ENCODE peak calls at places on chromosome 18, in eight cellular contexts. One of them, this sample, is unnamed.

GRCh38 chr18:69622961-69623360 is 222.3 kb downstream of the DOK6 start:
- DNase-seq in naive thymus-derived CD4-positive, alpha-beta T cell: no peak
- DNase-seq in foreskin keratinocyte: no peak
- DNase-seq in esophagus squamous epithelium: no peak
- DNase-seq in K562: no peak
- DNase-seq in ovary: no peak
- DNase-seq in cardiac muscle cell: no peak
- DNase-seq in GM23248: no peak
- DNase-seq in this sample: no peak

GRCh38 chr18:35580748-35581534 is 599 bp upstream of the GALNT1 start:
- DNase-seq in naive thymus-derived CD4-positive, alpha-beta T cell: peak; percentile 63
- DNase-seq in foreskin keratinocyte: peak; percentile 38
- DNase-seq in esophagus squamous epithelium: peak; percentile 4
- DNase-seq in K562: peak; percentile 59
- DNase-seq in ovary: peak; percentile 55
- DNase-seq in cardiac muscle cell: peak; percentile 68
- DNase-seq in GM23248: peak; percentile 82
- DNase-seq in this sample: peak; percentile 27

GRCh38 chr18:50057009-50057408 is 137.9 kb downstream of the MYO5B start:
- DNase-seq in naive thymus-derived CD4-positive, alpha-beta T cell: no peak
- DNase-seq in foreskin keratinocyte: no peak
- DNase-seq in esophagus squamous epithelium: no peak
- DNase-seq in K562: peak; percentile 6
- DNase-seq in ovary: no peak
- DNase-seq in cardiac muscle cell: no peak
- DNase-seq in GM23248: no peak
- DNase-seq in this sample: no peak

GRCh38 chr18:24402209-24402785 is 4.7 kb upstream of the OSBPL1A start:
- DNase-seq in naive thymus-derived CD4-positive, alpha-beta T cell: no peak
- DNase-seq in foreskin keratinocyte: no peak
- DNase-seq in esophagus squamous epithelium: no peak
- DNase-seq in K562: no peak
- DNase-seq in ovary: no peak
- DNase-seq in cardiac muscle cell: no peak
- DNase-seq in GM23248: no peak
- DNase-seq in this sample: no peak

GRCh38 chr18:13217466-13217961 is 1.0 kb upstream of the LDLRAD4 start:
- DNase-seq in naive thymus-derived CD4-positive, alpha-beta T cell: peak; percentile 62
- DNase-seq in foreskin keratinocyte: no peak
- DNase-seq in esophagus squamous epithelium: no peak
- DNase-seq in K562: peak; percentile 27
- DNase-seq in ovary: peak; percentile 51
- DNase-seq in cardiac muscle cell: peak; percentile 43
- DNase-seq in GM23248: peak; percentile 34
- DNase-seq in this sample: no peak

GRCh38 chr18:56986829-56987228 is 160.1 kb upstream of the BOD1L2 start:
- DNase-seq in naive thymus-derived CD4-positive, alpha-beta T cell: no peak
- DNase-seq in foreskin keratinocyte: no peak
- DNase-seq in esophagus squamous epithelium: no peak
- DNase-seq in K562: no peak
- DNase-seq in ovary: no peak
- DNase-seq in cardiac muscle cell: no peak
- DNase-seq in GM23248: no peak
- DNase-seq in this sample: peak; percentile 93

GRCh38 chr18:62979172-62979571 is 263.8 kb downstream of the PHLPP1 start:
- DNase-seq in naive thymus-derived CD4-positive, alpha-beta T cell: no peak
- DNase-seq in foreskin keratinocyte: no peak
- DNase-seq in esophagus squamous epithelium: no peak
- DNase-seq in K562: no peak
- DNase-seq in ovary: peak; percentile 56
- DNase-seq in cardiac muscle cell: peak; percentile 87
- DNase-seq in GM23248: peak; percentile 78
- DNase-seq in this sample: no peak

GRCh38 chr18:70420151-70420898 is 131.5 kb downstream of the SOCS6 start:
- DNase-seq in naive thymus-derived CD4-positive, alpha-beta T cell: no peak
- DNase-seq in foreskin keratinocyte: peak; percentile 34
- DNase-seq in esophagus squamous epithelium: no peak
- DNase-seq in K562: no peak
- DNase-seq in ovary: no peak
- DNase-seq in cardiac muscle cell: peak; percentile 93
- DNase-seq in GM23248: peak; percentile 84
- DNase-seq in this sample: no peak

GRCh38 chr18:9619990-9620389 is 5.6 kb upstream of the PPP4R1 start:
- DNase-seq in naive thymus-derived CD4-positive, alpha-beta T cell: no peak
- DNase-seq in foreskin keratinocyte: no peak
- DNase-seq in esophagus squamous epithelium: no peak
- DNase-seq in K562: no peak
- DNase-seq in ovary: peak; percentile 45
- DNase-seq in cardiac muscle cell: peak; percentile 66
- DNase-seq in GM23248: peak; percentile 46
- DNase-seq in this sample: no peak

GRCh38 chr18:3265564-3266033 is 3.7 kb downstream of the MYL12B start:
- DNase-seq in naive thymus-derived CD4-positive, alpha-beta T cell: no peak
- DNase-seq in foreskin keratinocyte: no peak
- DNase-seq in esophagus squamous epithelium: no peak
- DNase-seq in K562: peak; percentile 46
- DNase-seq in ovary: no peak
- DNase-seq in cardiac muscle cell: peak; percentile 40
- DNase-seq in GM23248: peak; percentile 67
- DNase-seq in this sample: no peak
- H3K4me1 ChIP-seq in naive thymus-derived CD4-positive, alpha-beta T cell: peaks cover 56% of the 10 kb centered on the region
- H3K4me1 ChIP-seq in foreskin keratinocyte: peaks cover 64% of the 10 kb centered on the region
- H3K4me1 ChIP-seq in esophagus squamous epithelium: peaks cover 23% of the 10 kb centered on the region
- H3K4me1 ChIP-seq in K562: peaks cover 23% of the 10 kb centered on the region
- H3K4me1 ChIP-seq in ovary: peaks cover 25% of the 10 kb centered on the region
- H3K4me1 ChIP-seq in cardiac muscle cell: peaks cover 22% of the 10 kb centered on the region
- H3K4me1 ChIP-seq in GM23248: peaks cover 65% of the 10 kb centered on the region
- H3K4me1 ChIP-seq in this sample: peaks cover 19% of the 10 kb centered on the region

GRCh38 chr18:74457743-74458465 is 796 bp upstream of the DIPK1C start:
- DNase-seq in naive thymus-derived CD4-positive, alpha-beta T cell: no peak
- DNase-seq in foreskin keratinocyte: no peak
- DNase-seq in esophagus squamous epithelium: no peak
- DNase-seq in K562: no peak
- DNase-seq in ovary: no peak
- DNase-seq in cardiac muscle cell: no peak
- DNase-seq in GM23248: no peak
- DNase-seq in this sample: no peak
- H3K27me3 ChIP-seq in naive thymus-derived CD4-positive, alpha-beta T cell: no peaks in the 10 kb centered on the region
- H3K27me3 ChIP-seq in foreskin keratinocyte: peaks cover 71% of the 10 kb centered on the region
- H3K27me3 ChIP-seq in esophagus squamous epithelium: peaks cover 12% of the 10 kb centered on the region
- H3K27me3 ChIP-seq in K562: peaks cover 5% of the 10 kb centered on the region
- H3K27me3 ChIP-seq in ovary: no peaks in the 10 kb centered on the region
- H3K27me3 ChIP-seq in cardiac muscle cell: peaks cover 67% of the 10 kb centered on the region
- H3K27me3 ChIP-seq in GM23248: peaks cover 55% of the 10 kb centered on the region
- H3K27me3 ChIP-seq in this sample: peaks cover 3% of the 10 kb centered on the region

DNA sequence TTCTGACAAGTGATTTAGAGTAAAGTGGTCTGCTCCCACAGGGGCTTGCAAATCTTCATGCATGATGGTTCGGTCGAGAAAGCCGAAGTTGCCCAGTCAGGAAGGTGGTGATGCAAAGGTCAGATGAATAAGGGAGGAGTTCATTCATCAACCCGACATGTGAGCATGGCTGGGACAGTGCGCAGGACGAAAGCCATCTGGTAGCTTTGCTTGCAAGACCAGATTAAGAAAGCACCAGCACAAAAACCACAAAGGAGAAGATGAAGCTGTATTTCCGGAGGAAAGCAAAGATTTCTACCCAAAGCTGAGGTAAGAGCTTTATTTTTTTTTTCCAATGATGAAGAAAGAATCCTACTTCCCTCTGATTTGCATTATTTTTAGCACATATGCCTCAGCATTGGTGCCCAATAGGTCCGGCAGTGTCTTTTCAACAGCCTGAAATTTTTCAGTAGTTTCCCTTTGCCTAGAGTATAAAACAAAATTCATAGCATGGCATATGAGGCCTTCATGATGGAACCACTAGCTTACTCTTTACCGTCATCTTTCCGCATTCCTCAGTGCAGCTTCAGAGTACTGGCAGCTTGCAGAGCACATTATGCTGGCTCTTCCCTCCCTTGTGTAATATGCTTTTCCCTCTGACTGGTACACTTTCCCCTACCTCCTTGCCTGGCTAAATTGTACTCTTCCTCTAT is 112.0 kb upstream of the THOC1 start:
- DNase-seq in naive thymus-derived CD4-positive, alpha-beta T cell: no peak
- DNase-seq in foreskin keratinocyte: no peak
- DNase-seq in esophagus squamous epithelium: no peak
- DNase-seq in K562: no peak
- DNase-seq in ovary: no peak
- DNase-seq in cardiac muscle cell: peak; percentile 74
- DNase-seq in GM23248: no peak
- DNase-seq in this sample: no peak
- H3K4me1 ChIP-seq in naive thymus-derived CD4-positive, alpha-beta T cell: no peaks in the 10 kb centered on the region
- H3K4me1 ChIP-seq in foreskin keratinocyte: no peaks in the 10 kb centered on the region
- H3K4me1 ChIP-seq in esophagus squamous epithelium: peaks cover 7% of the 10 kb centered on the region
- H3K4me1 ChIP-seq in K562: no peaks in the 10 kb centered on the region
- H3K4me1 ChIP-seq in ovary: no peaks in the 10 kb centered on the region
- H3K4me1 ChIP-seq in cardiac muscle cell: peaks cover 3% of the 10 kb centered on the region
- H3K4me1 ChIP-seq in GM23248: peaks cover 5% of the 10 kb centered on the region
- H3K4me1 ChIP-seq in this sample: no peaks in the 10 kb centered on the region

GRCh38 chr18:905307-905947 is 756 bp downstream of the ADCYAP1 start:
- DNase-seq in naive thymus-derived CD4-positive, alpha-beta T cell: no peak
- DNase-seq in foreskin keratinocyte: no peak
- DNase-seq in esophagus squamous epithelium: no peak
- DNase-seq in K562: no peak
- DNase-seq in ovary: no peak
- DNase-seq in cardiac muscle cell: no peak
- DNase-seq in GM23248: no peak
- DNase-seq in this sample: no peak
- H3K27me3 ChIP-seq in naive thymus-derived CD4-positive, alpha-beta T cell: no peaks in the 10 kb centered on the region
- H3K27me3 ChIP-seq in foreskin keratinocyte: peaks cover 85% of the 10 kb centered on the region
- H3K27me3 ChIP-seq in esophagus squamous epithelium: peaks cover 50% of the 10 kb centered on the region
- H3K27me3 ChIP-seq in K562: peaks cover 52% of the 10 kb centered on the region
- H3K27me3 ChIP-seq in ovary: no peaks in the 10 kb centered on the region
- H3K27me3 ChIP-seq in cardiac muscle cell: peaks cover 100% of the 10 kb centered on the region
- H3K27me3 ChIP-seq in GM23248: peaks cover 71% of the 10 kb centered on the region
- H3K27me3 ChIP-seq in this sample: peaks cover 87% of the 10 kb centered on the region

GRCh38 chr18:73940721-73941120 is 206.9 kb downstream of the FBXO15 start:
- DNase-seq in naive thymus-derived CD4-positive, alpha-beta T cell: no peak
- DNase-seq in foreskin keratinocyte: no peak
- DNase-seq in esophagus squamous epithelium: no peak
- DNase-seq in K562: no peak
- DNase-seq in ovary: no peak
- DNase-seq in cardiac muscle cell: no peak
- DNase-seq in GM23248: no peak
- DNase-seq in this sample: no peak
- H3K4me1 ChIP-seq in naive thymus-derived CD4-positive, alpha-beta T cell: no peaks in the 10 kb centered on the region
- H3K4me1 ChIP-seq in foreskin keratinocyte: no peaks in the 10 kb centered on the region
- H3K4me1 ChIP-seq in esophagus squamous epithelium: no peaks in the 10 kb centered on the region
- H3K4me1 ChIP-seq in K562: no peaks in the 10 kb centered on the region
- H3K4me1 ChIP-seq in ovary: no peaks in the 10 kb centered on the region
- H3K4me1 ChIP-seq in cardiac muscle cell: no peaks in the 10 kb centered on the region
- H3K4me1 ChIP-seq in GM23248: no peaks in the 10 kb centered on the region
- H3K4me1 ChIP-seq in this sample: no peaks in the 10 kb centered on the region

This sample was measured in HAP-1.